ENCODE peak calls at places on chromosome 3, in nine cellular contexts. One of them, this sample, is unnamed.

GRCh38 chr3:195247086-195247862 is 23.7 kb downstream of the XXYLT1 start:
- DNase-seq in foreskin fibroblast: no peak
- DNase-seq in NB4: no peak
- DNase-seq in NT2/D1: no peak
- DNase-seq in HFF-Myc: no peak
- DNase-seq in choroid plexus epithelial cell: no peak
- DNase-seq in right lobe of liver: no peak
- DNase-seq in GM12878: no peak
- DNase-seq in heart right ventricle: no peak
- DNase-seq in this sample: no peak

GRCh38 chr3:126454799-126455198 is 20.9 kb downstream of the ZXDC start:
- DNase-seq in NB4: no peak
- DNase-seq in choroid plexus epithelial cell: no peak
- DNase-seq in GM12878: no peak
- DNase-seq in heart right ventricle: no peak
- DNase-seq in foreskin fibroblast: no peak
- DNase-seq in HFF-Myc: no peak
- DNase-seq in right lobe of liver: no peak
- DNase-seq in NT2/D1: no peak
- DNase-seq in this sample: no peak

GRCh38 chr3:41681479-41681878 is 280.4 kb downstream of the ULK4 start:
- DNase-seq in HFF-Myc: peak
- DNase-seq in right lobe of liver: no peak
- DNase-seq in NB4: no peak
- DNase-seq in choroid plexus epithelial cell: peak
- DNase-seq in NT2/D1: peak
- DNase-seq in heart right ventricle: no peak
- DNase-seq in GM12878: no peak
- DNase-seq in foreskin fibroblast: peak
- DNase-seq in this sample: no peak

GRCh38 chr3:168117059-168117458 is 21.3 kb upstream of the GOLIM4 start:
- DNase-seq in heart right ventricle: no peak
- DNase-seq in NT2/D1: no peak
- DNase-seq in HFF-Myc: no peak
- DNase-seq in foreskin fibroblast: peak
- DNase-seq in choroid plexus epithelial cell: peak
- DNase-seq in NB4: no peak
- DNase-seq in right lobe of liver: no peak
- DNase-seq in GM12878: no peak
- DNase-seq in this sample: no peak

GRCh38 chr3:46649436-46649835 is 37.1 kb downstream of the FAM240A start:
- DNase-seq in choroid plexus epithelial cell: no peak
- DNase-seq in foreskin fibroblast: no peak
- DNase-seq in NB4: no peak
- DNase-seq in right lobe of liver: no peak
- DNase-seq in HFF-Myc: no peak
- DNase-seq in NT2/D1: no peak
- DNase-seq in GM12878: no peak
- DNase-seq in heart right ventricle: no peak
- DNase-seq in this sample: no peak

GRCh38 chr3:59503441-59503840 is 453.6 kb upstream of the CFAP20DC start:
- DNase-seq in HFF-Myc: no peak
- DNase-seq in NT2/D1: no peak
- DNase-seq in right lobe of liver: no peak
- DNase-seq in NB4: no peak
- DNase-seq in heart right ventricle: no peak
- DNase-seq in choroid plexus epithelial cell: no peak
- DNase-seq in GM12878: no peak
- DNase-seq in foreskin fibroblast: no peak
- DNase-seq in this sample: no peak

GRCh38 chr3:105836533-105836932 is 32.3 kb downstream of the CBLB start:
- DNase-seq in HFF-Myc: no peak
- DNase-seq in NT2/D1: no peak
- DNase-seq in GM12878: peak
- DNase-seq in foreskin fibroblast: peak
- DNase-seq in right lobe of liver: no peak
- DNase-seq in heart right ventricle: peak
- DNase-seq in NB4: no peak
- DNase-seq in choroid plexus epithelial cell: peak
- DNase-seq in this sample: no peak

GRCh38 chr3:37139567-37140052 is 34.8 kb downstream of the LRRFIP2 start:
- DNase-seq in right lobe of liver: no peak
- DNase-seq in foreskin fibroblast: no peak
- DNase-seq in NT2/D1: no peak
- DNase-seq in choroid plexus epithelial cell: no peak
- DNase-seq in GM12878: no peak
- DNase-seq in heart right ventricle: no peak
- DNase-seq in HFF-Myc: no peak
- DNase-seq in NB4: no peak
- DNase-seq in this sample: no peak

GRCh38 chr3:100107227-100107626 is 7.1 kb downstream of the FILIP1L start:
- DNase-seq in NT2/D1: no peak
- DNase-seq in GM12878: no peak
- DNase-seq in choroid plexus epithelial cell: no peak
- DNase-seq in foreskin fibroblast: peak
- DNase-seq in right lobe of liver: no peak
- DNase-seq in NB4: no peak
- DNase-seq in HFF-Myc: no peak
- DNase-seq in heart right ventricle: no peak
- DNase-seq in this sample: no peak

GRCh38 chr3:31875437-31875836 is 105.6 kb downstream of the OSBPL10 start:
- DNase-seq in GM12878: no peak
- DNase-seq in HFF-Myc: no peak
- DNase-seq in choroid plexus epithelial cell: no peak
- DNase-seq in heart right ventricle: no peak
- DNase-seq in NT2/D1: no peak
- DNase-seq in right lobe of liver: no peak
- DNase-seq in NB4: no peak
- DNase-seq in foreskin fibroblast: no peak
- DNase-seq in this sample: no peak

GRCh38 chr3:115922681-115923347 is 299.5 kb downstream of the GAP43 start:
- DNase-seq in GM12878: no peak
- DNase-seq in right lobe of liver: no peak
- DNase-seq in choroid plexus epithelial cell: peak
- DNase-seq in foreskin fibroblast: peak
- DNase-seq in NB4: peak
- DNase-seq in NT2/D1: peak
- DNase-seq in heart right ventricle: no peak
- DNase-seq in HFF-Myc: peak
- DNase-seq in this sample: no peak

GRCh38 chr3:187131981-187132380 is 7.3 kb downstream of the RPL39L start:
- DNase-seq in right lobe of liver: no peak
- DNase-seq in NT2/D1: no peak
- DNase-seq in choroid plexus epithelial cell: no peak
- DNase-seq in HFF-Myc: no peak
- DNase-seq in foreskin fibroblast: peak
- DNase-seq in heart right ventricle: no peak
- DNase-seq in GM12878: no peak
- DNase-seq in NB4: no peak
- DNase-seq in this sample: no peak

GRCh38 chr3:71018794-71019193 is 564.7 kb downstream of the FOXP1 start:
- DNase-seq in right lobe of liver: no peak
- DNase-seq in foreskin fibroblast: no peak
- DNase-seq in HFF-Myc: no peak
- DNase-seq in GM12878: no peak
- DNase-seq in choroid plexus epithelial cell: no peak
- DNase-seq in NT2/D1: no peak
- DNase-seq in NB4: no peak
- DNase-seq in heart right ventricle: no peak
- DNase-seq in this sample: no peak

GRCh38 chr3:119662604-119663377 is 2.4 kb upstream of the POPDC2 start:
- DNase-seq in NB4: no peak
- DNase-seq in choroid plexus epithelial cell: peak
- DNase-seq in foreskin fibroblast: peak
- DNase-seq in HFF-Myc: no peak
- DNase-seq in right lobe of liver: no peak
- DNase-seq in heart right ventricle: no peak
- DNase-seq in GM12878: no peak
- DNase-seq in NT2/D1: no peak
- DNase-seq in this sample: no peak

GRCh38 chr3:42876940-42877720 is 1.5 kb upstream of the CYP8B1 start:
- DNase-seq in heart right ventricle: no peak
- DNase-seq in NT2/D1: no peak
- DNase-seq in NB4: no peak
- DNase-seq in choroid plexus epithelial cell: no peak
- DNase-seq in foreskin fibroblast: no peak
- DNase-seq in HFF-Myc: no peak
- DNase-seq in GM12878: no peak
- DNase-seq in right lobe of liver: no peak
- DNase-seq in this sample: no peak

GRCh38 chr3:42884324-42884723 is 8.6 kb upstream of the CYP8B1 start:
- DNase-seq in NT2/D1: no peak
- DNase-seq in foreskin fibroblast: no peak
- DNase-seq in HFF-Myc: no peak
- DNase-seq in GM12878: no peak
- DNase-seq in right lobe of liver: no peak
- DNase-seq in choroid plexus epithelial cell: no peak
- DNase-seq in NB4: no peak
- DNase-seq in heart right ventricle: no peak
- DNase-seq in this sample: no peak

GRCh38 chr3:42876401-42876800 is 722 bp upstream of the CYP8B1 start:
- DNase-seq in HFF-Myc: no peak
- DNase-seq in NB4: no peak
- DNase-seq in GM12878: no peak
- DNase-seq in NT2/D1: no peak
- DNase-seq in right lobe of liver: peak
- DNase-seq in foreskin fibroblast: no peak
- DNase-seq in heart right ventricle: no peak
- DNase-seq in choroid plexus epithelial cell: no peak
- DNase-seq in this sample: no peak

GRCh38 chr3:42880601-42881451 is 5.1 kb upstream of the CYP8B1 start:
- DNase-seq in foreskin fibroblast: peak
- DNase-seq in heart right ventricle: peak
- DNase-seq in GM12878: peak
- DNase-seq in right lobe of liver: peak
- DNase-seq in choroid plexus epithelial cell: peak
- DNase-seq in NB4: peak
- DNase-seq in NT2/D1: peak
- DNase-seq in HFF-Myc: peak
- DNase-seq in this sample: peak

DNA sequence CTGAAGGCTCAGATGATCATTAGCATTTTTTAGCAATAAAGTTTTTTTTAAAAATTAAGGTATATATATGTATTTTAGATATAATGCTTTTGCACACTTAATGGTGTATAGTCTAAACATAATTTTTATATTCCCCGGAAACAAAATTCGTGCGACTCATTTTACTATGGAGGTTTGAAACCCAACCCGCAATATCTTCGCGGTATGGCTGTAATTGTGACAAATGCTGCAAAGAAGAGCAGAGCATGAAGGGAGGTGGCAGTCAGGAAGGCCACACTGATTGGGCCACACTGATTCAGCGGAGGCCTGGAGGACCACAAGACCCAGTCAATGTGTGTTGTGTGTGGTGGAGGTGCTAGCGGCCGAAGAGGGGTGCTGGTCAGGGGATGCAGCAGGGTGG is 4.5 kb upstream of the CYP8B1 start:
- DNase-seq in NT2/D1: no peak
- DNase-seq in choroid plexus epithelial cell: no peak
- DNase-seq in HFF-Myc: no peak
- DNase-seq in heart right ventricle: no peak
- DNase-seq in foreskin fibroblast: peak
- DNase-seq in right lobe of liver: no peak
- DNase-seq in GM12878: no peak
- DNase-seq in NB4: no peak
- DNase-seq in this sample: no peak
- H3K4me3 ChIP-seq in NT2/D1: peak
- H3K4me3 ChIP-seq in choroid plexus epithelial cell: peak
- H3K4me3 ChIP-seq in HFF-Myc: peak
- H3K4me3 ChIP-seq in heart right ventricle: peak
- H3K4me3 ChIP-seq in foreskin fibroblast: peak
- H3K4me3 ChIP-seq in right lobe of liver: peak
- H3K4me3 ChIP-seq in GM12878: peak
- H3K4me3 ChIP-seq in NB4: no peak
- H3K4me3 ChIP-seq in this sample: no peak

DNA sequence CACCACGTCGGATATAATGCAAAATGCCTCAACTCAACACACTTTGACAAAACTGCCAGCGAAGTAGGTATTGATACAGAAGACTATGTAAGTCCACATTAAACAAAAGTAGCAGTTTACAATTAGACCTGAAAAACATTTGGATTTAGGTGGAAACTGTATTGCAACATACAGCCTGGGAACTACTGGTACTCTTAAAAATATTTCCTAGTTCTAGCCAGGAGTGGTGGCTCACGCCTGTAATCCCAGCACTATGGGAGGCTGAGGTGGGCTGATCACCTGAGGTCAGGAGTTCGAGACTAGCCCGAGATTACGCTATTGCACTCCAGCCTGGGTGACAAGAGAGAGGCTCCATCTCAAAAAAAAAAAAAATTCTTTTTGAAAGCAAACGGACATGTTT is 246.2 kb downstream of the ZBTB20 start:
- DNase-seq in right lobe of liver: no peak
- DNase-seq in heart right ventricle: no peak
- DNase-seq in HFF-Myc: no peak
- DNase-seq in GM12878: no peak
- DNase-seq in NB4: no peak
- DNase-seq in NT2/D1: no peak
- DNase-seq in foreskin fibroblast: no peak
- DNase-seq in choroid plexus epithelial cell: peak
- DNase-seq in this sample: no peak
- H3K4me3 ChIP-seq in right lobe of liver: peak
- H3K4me3 ChIP-seq in heart right ventricle: no peak
- H3K4me3 ChIP-seq in HFF-Myc: no peak
- H3K4me3 ChIP-seq in GM12878: no peak
- H3K4me3 ChIP-seq in NB4: no peak
- H3K4me3 ChIP-seq in NT2/D1: no peak
- H3K4me3 ChIP-seq in foreskin fibroblast: peak
- H3K4me3 ChIP-seq in choroid plexus epithelial cell: peak
- H3K4me3 ChIP-seq in this sample: no peak

GRCh38 chr3:55481067-55481917 is 5.8 kb downstream of the WNT5A start:
- DNase-seq in NT2/D1: no peak
- DNase-seq in foreskin fibroblast: peak
- DNase-seq in GM12878: no peak
- DNase-seq in HFF-Myc: no peak
- DNase-seq in right lobe of liver: no peak
- DNase-seq in heart right ventricle: no peak
- DNase-seq in NB4: no peak
- DNase-seq in choroid plexus epithelial cell: peak
- DNase-seq in this sample: no peak
- H3K4me3 ChIP-seq in NT2/D1: no peak
- H3K4me3 ChIP-seq in foreskin fibroblast: peak
- H3K4me3 ChIP-seq in GM12878: peak
- H3K4me3 ChIP-seq in HFF-Myc: peak
- H3K4me3 ChIP-seq in right lobe of liver: no peak
- H3K4me3 ChIP-seq in heart right ventricle: peak
- H3K4me3 ChIP-seq in NB4: no peak
- H3K4me3 ChIP-seq in choroid plexus epithelial cell: peak
- H3K4me3 ChIP-seq in this sample: no peak

DNA sequence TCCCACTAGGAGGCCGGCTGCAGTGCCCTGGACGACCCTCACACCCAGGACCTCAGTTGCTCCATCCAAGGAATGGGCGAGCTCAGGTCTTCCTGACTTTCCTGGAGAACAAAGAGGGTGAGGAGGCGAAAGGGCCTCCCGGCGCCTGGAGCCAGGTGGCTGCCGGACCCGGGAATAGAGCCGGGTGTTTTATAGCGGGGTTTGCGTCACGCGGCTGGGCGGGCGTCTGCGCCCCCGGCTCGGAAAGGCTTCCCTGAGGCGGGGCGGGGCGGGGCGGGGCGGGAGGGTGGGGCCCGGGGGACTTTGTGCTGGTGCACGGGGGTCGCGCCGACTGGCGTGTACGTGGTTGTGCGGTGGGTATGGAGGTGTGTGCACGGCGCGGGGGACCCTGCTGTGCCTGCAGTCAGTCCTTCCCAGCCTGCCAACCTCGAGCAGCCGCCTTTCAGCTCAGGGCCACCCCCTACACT is 4.6 kb upstream of the PRKCD start:
- DNase-seq in heart right ventricle: no peak
- DNase-seq in foreskin fibroblast: peak
- DNase-seq in GM12878: no peak
- DNase-seq in HFF-Myc: no peak
- DNase-seq in NT2/D1: no peak
- DNase-seq in right lobe of liver: no peak
- DNase-seq in choroid plexus epithelial cell: no peak
- DNase-seq in NB4: no peak
- DNase-seq in this sample: no peak
- H3K4me3 ChIP-seq in heart right ventricle: no peak
- H3K4me3 ChIP-seq in foreskin fibroblast: no peak
- H3K4me3 ChIP-seq in GM12878: no peak
- H3K4me3 ChIP-seq in HFF-Myc: no peak
- H3K4me3 ChIP-seq in NT2/D1: no peak
- H3K4me3 ChIP-seq in right lobe of liver: no peak
- H3K4me3 ChIP-seq in choroid plexus epithelial cell: no peak
- H3K4me3 ChIP-seq in NB4: no peak
- H3K4me3 ChIP-seq in this sample: no peak

This sample was measured in endothelial cell of umbilical vein.